ENCODE peak calls at places on chromosomes 4 and X, in nine cellular contexts. T is mucosa of descending colon; S is activated CD4-positive, alpha-beta T cell treated with anti-CD3 and anti-CD28 coated beads for 36 hours; P is NCI-H1694; X is Right ventricle myocardium superior; L is AG04450; A is left cardiac atrium; U is NCI-H1092; V is myocyte. R is an unnamed sample.

GRCh38 chr4:73841243-73841925 is 4.9 kb downstream of the CXCL6 start:
- DNase-seq in T (no peak), S (no peak), P (no peak), X (no peak), L (no peak), A (no peak), U (no peak), V (no peak), R (no peak)

GRCh38 chr4:102610007-102610406 is 108.8 kb downstream of the NFKB1 start:
- DNase-seq in T (no peak), S (no peak), P (no peak), X (no peak), L (no peak), A (no peak), U (no peak), V (peak), R (peak)

GRCh38 chr4:120921456-120922389 is 803 bp downstream of the PRDM5 start:
- DNase-seq in T (peak), S (peak), P (no peak), X (peak), L (peak), A (peak), U (no peak), V (peak), R (peak)

GRCh38 chrX:129823115-129823514 is 20.6 kb downstream of the ZDHHC9 start:
- DNase-seq in T (peak), S (peak), P (no peak), X (no peak), L (no peak), A (no peak), U (no peak), V (peak), R (peak)

GRCh38 chrX:6468716-6469115 is 66.2 kb downstream of the VCX3A start:
- DNase-seq in T (no peak), S (no peak), P (no peak), X (no peak), L (no peak), A (no peak), U (no peak), V (no peak), R (no peak)

GRCh38 chr4:138863160-138863559 is 152.4 kb upstream of the NOCT start:
- DNase-seq in T (no peak), S (no peak), P (no peak), X (no peak), L (no peak), A (no peak), U (no peak), V (no peak), R (no peak)

GRCh38 chr4:185082549-185082948 is 60.5 kb upstream of the SLC25A4 start:
- DNase-seq in T (peak), S (no peak), P (no peak), X (no peak), L (no peak), A (no peak), U (no peak), V (no peak), R (peak)

GRCh38 chr4:122584517-122584916 is 36.3 kb downstream of the IL21 start:
- DNase-seq in T (no peak), S (peak), P (no peak), X (no peak), L (peak), A (no peak), U (no peak), V (peak), R (peak)

GRCh38 chrX:49838374-49838773 is 9.3 kb downstream of the PAGE4 start:
- DNase-seq in T (peak), S (peak), P (peak), X (no peak), L (no peak), A (no peak), U (peak), V (peak), R (peak)

GRCh38 chr4:37138789-37139188 is 105.8 kb upstream of the NWD2 start:
- DNase-seq in T (no peak), S (no peak), P (no peak), X (no peak), L (no peak), A (no peak), U (no peak), V (no peak), R (no peak)

GRCh38 chrX:1496076-1496475 is 40.9 kb downstream of the P2RY8 start:
- DNase-seq in T (no peak), S (no peak), P (no peak), X (no peak), L (no peak), A (no peak), U (no peak), V (no peak), R (no peak)

GRCh38 chr4:153643406-153644016 is 40.6 kb upstream of the TLR2 start:
- DNase-seq in T (no peak), S (no peak), P (peak), X (no peak), L (no peak), A (no peak), U (peak), V (peak), R (peak)

GRCh38 chr4:74006009-74006476 is 7.6 kb upstream of the CXCL5 start:
- DNase-seq in T (no peak), S (no peak), P (no peak), X (no peak), L (no peak), A (no peak), U (no peak), V (peak), R (peak)

GRCh38 chr4:98181815-98182214 is 38.5 kb upstream of the STPG2 start:
- DNase-seq in T (no peak), S (no peak), P (no peak), X (no peak), L (no peak), A (no peak), U (no peak), V (peak), R (peak)

GRCh38 chrX:108310511-108310910 is 127.7 kb downstream of the COL4A6 start:
- DNase-seq in T (no peak), S (no peak), P (no peak), X (no peak), L (no peak), A (no peak), U (no peak), V (no peak), R (no peak)

GRCh38 chr4:124899997-124900396 is 187.5 kb upstream of the ANKRD50 start:
- DNase-seq in T (no peak), S (no peak), P (no peak), X (no peak), L (no peak), A (no peak), U (no peak), V (no peak), R (no peak)

GRCh38 chr4:181958435-181958834 is 284.8 kb upstream of the TENM3 start:
- DNase-seq in T (no peak), S (no peak), P (no peak), X (no peak), L (no peak), A (no peak), U (no peak), V (peak), R (peak)

GRCh38 chr4:143359794-143360193 is 23.1 kb downstream of the GAB1 start:
- DNase-seq in T (no peak), S (peak), P (no peak), X (no peak), L (no peak), A (no peak), U (no peak), V (no peak), R (no peak)

GRCh38 chr4:12439633-12440305 is 1011.1 kb upstream of the HS3ST1 start:
- DNase-seq in T (no peak), S (no peak), P (no peak), X (no peak), L (no peak), A (no peak), U (no peak), V (no peak), R (no peak)

GRCh38 chr4:15444276-15444675 is 16.4 kb downstream of the C1QTNF7 start:
- DNase-seq in T (no peak), S (no peak), P (no peak), X (no peak), L (no peak), A (no peak), U (no peak), V (no peak), R (no peak)